ENCODE peak calls at places on chromosomes 7 and 10, in seven cellular contexts. One of them, this sample, is unnamed.
A peak's percentile ranks its signal among the peaks of the same experiment; 100 is the strongest.

GRCh38 chr10:119531067-119531466 is 11.5 kb downstream of the RGS10 start:
- DNase-seq in activated naive CD4-positive, alpha-beta T cell treated with anti-CD3 and anti-CD28 coated beads, Interleukin-2, amount 50 U/mL, for 16 hours: no peak
- DNase-seq in RWPE1: no peak
- DNase-seq in GM13976: no peak
- DNase-seq in M059J: no peak
- DNase-seq in activated T-cell treated with anti-CD3 and anti-CD28 coated beads, Interleukin-2, amount 50 U/mL, for 1 hour: no peak
- DNase-seq in stimulated activated CD4-positive, alpha-beta T cell treated with anti-CD3 and anti-CD28 coated beads, Interleukin-2, amount 100 ng/mL, for 24 hours: no peak
- DNase-seq in this sample: no peak

GRCh38 chr10:1358860-1359598 is 302.8 kb downstream of the WDR37 start:
- DNase-seq in activated naive CD4-positive, alpha-beta T cell treated with anti-CD3 and anti-CD28 coated beads, Interleukin-2, amount 50 U/mL, for 16 hours: no peak
- DNase-seq in RWPE1: no peak
- DNase-seq in GM13976: no peak
- DNase-seq in M059J: peak; percentile 1
- DNase-seq in activated T-cell treated with anti-CD3 and anti-CD28 coated beads, Interleukin-2, amount 50 U/mL, for 1 hour: no peak
- DNase-seq in stimulated activated CD4-positive, alpha-beta T cell treated with anti-CD3 and anti-CD28 coated beads, Interleukin-2, amount 100 ng/mL, for 24 hours: no peak
- DNase-seq in this sample: no peak

GRCh38 chr7:26188291-26188999 is 12.1 kb downstream of the HNRNPA2B1 start:
- DNase-seq in activated naive CD4-positive, alpha-beta T cell treated with anti-CD3 and anti-CD28 coated beads, Interleukin-2, amount 50 U/mL, for 16 hours: no peak
- DNase-seq in RWPE1: no peak
- DNase-seq in GM13976: no peak
- DNase-seq in M059J: no peak
- DNase-seq in activated T-cell treated with anti-CD3 and anti-CD28 coated beads, Interleukin-2, amount 50 U/mL, for 1 hour: no peak
- DNase-seq in stimulated activated CD4-positive, alpha-beta T cell treated with anti-CD3 and anti-CD28 coated beads, Interleukin-2, amount 100 ng/mL, for 24 hours: no peak
- DNase-seq in this sample: no peak

GRCh38 chr7:30866939-30867338 is 44.7 kb upstream of the AQP1 start:
- DNase-seq in activated naive CD4-positive, alpha-beta T cell treated with anti-CD3 and anti-CD28 coated beads, Interleukin-2, amount 50 U/mL, for 16 hours: no peak
- DNase-seq in RWPE1: no peak
- DNase-seq in GM13976: no peak
- DNase-seq in M059J: no peak
- DNase-seq in activated T-cell treated with anti-CD3 and anti-CD28 coated beads, Interleukin-2, amount 50 U/mL, for 1 hour: no peak
- DNase-seq in stimulated activated CD4-positive, alpha-beta T cell treated with anti-CD3 and anti-CD28 coated beads, Interleukin-2, amount 100 ng/mL, for 24 hours: no peak
- DNase-seq in this sample: no peak

GRCh38 chr7:27082171-27082570 is 13.6 kb downstream of the HOXA1 start:
- DNase-seq in activated naive CD4-positive, alpha-beta T cell treated with anti-CD3 and anti-CD28 coated beads, Interleukin-2, amount 50 U/mL, for 16 hours: no peak
- DNase-seq in RWPE1: peak; percentile 79
- DNase-seq in GM13976: no peak
- DNase-seq in M059J: peak; percentile 17
- DNase-seq in activated T-cell treated with anti-CD3 and anti-CD28 coated beads, Interleukin-2, amount 50 U/mL, for 1 hour: no peak
- DNase-seq in stimulated activated CD4-positive, alpha-beta T cell treated with anti-CD3 and anti-CD28 coated beads, Interleukin-2, amount 100 ng/mL, for 24 hours: no peak
- DNase-seq in this sample: no peak

GRCh38 chr10:69506487-69506833 is 55.2 kb downstream of the TSPAN15 start:
- DNase-seq in activated naive CD4-positive, alpha-beta T cell treated with anti-CD3 and anti-CD28 coated beads, Interleukin-2, amount 50 U/mL, for 16 hours: no peak
- DNase-seq in RWPE1: no peak
- DNase-seq in GM13976: peak; percentile 23
- DNase-seq in M059J: no peak
- DNase-seq in activated T-cell treated with anti-CD3 and anti-CD28 coated beads, Interleukin-2, amount 50 U/mL, for 1 hour: no peak
- DNase-seq in stimulated activated CD4-positive, alpha-beta T cell treated with anti-CD3 and anti-CD28 coated beads, Interleukin-2, amount 100 ng/mL, for 24 hours: no peak
- DNase-seq in this sample: no peak

GRCh38 chr7:39433550-39433949 is 132.7 kb upstream of the YAE1 start:
- DNase-seq in activated naive CD4-positive, alpha-beta T cell treated with anti-CD3 and anti-CD28 coated beads, Interleukin-2, amount 50 U/mL, for 16 hours: no peak
- DNase-seq in RWPE1: no peak
- DNase-seq in GM13976: no peak
- DNase-seq in M059J: no peak
- DNase-seq in activated T-cell treated with anti-CD3 and anti-CD28 coated beads, Interleukin-2, amount 50 U/mL, for 1 hour: no peak
- DNase-seq in stimulated activated CD4-positive, alpha-beta T cell treated with anti-CD3 and anti-CD28 coated beads, Interleukin-2, amount 100 ng/mL, for 24 hours: no peak
- DNase-seq in this sample: no peak

GRCh38 chr10:49075743-49076142 is 39.6 kb downstream of the VSTM4 start:
- DNase-seq in activated naive CD4-positive, alpha-beta T cell treated with anti-CD3 and anti-CD28 coated beads, Interleukin-2, amount 50 U/mL, for 16 hours: no peak
- DNase-seq in RWPE1: no peak
- DNase-seq in GM13976: no peak
- DNase-seq in M059J: no peak
- DNase-seq in activated T-cell treated with anti-CD3 and anti-CD28 coated beads, Interleukin-2, amount 50 U/mL, for 1 hour: no peak
- DNase-seq in stimulated activated CD4-positive, alpha-beta T cell treated with anti-CD3 and anti-CD28 coated beads, Interleukin-2, amount 100 ng/mL, for 24 hours: no peak
- DNase-seq in this sample: no peak

GRCh38 chr7:55050286-55050685 is 31.5 kb downstream of the EGFR start:
- DNase-seq in activated naive CD4-positive, alpha-beta T cell treated with anti-CD3 and anti-CD28 coated beads, Interleukin-2, amount 50 U/mL, for 16 hours: no peak
- DNase-seq in RWPE1: no peak
- DNase-seq in GM13976: no peak
- DNase-seq in M059J: no peak
- DNase-seq in activated T-cell treated with anti-CD3 and anti-CD28 coated beads, Interleukin-2, amount 50 U/mL, for 1 hour: no peak
- DNase-seq in stimulated activated CD4-positive, alpha-beta T cell treated with anti-CD3 and anti-CD28 coated beads, Interleukin-2, amount 100 ng/mL, for 24 hours: no peak
- DNase-seq in this sample: no peak

GRCh38 chr7:24024689-24025088 is 259.3 kb upstream of the NPY start:
- DNase-seq in activated naive CD4-positive, alpha-beta T cell treated with anti-CD3 and anti-CD28 coated beads, Interleukin-2, amount 50 U/mL, for 16 hours: no peak
- DNase-seq in RWPE1: no peak
- DNase-seq in GM13976: no peak
- DNase-seq in M059J: peak; percentile 42
- DNase-seq in activated T-cell treated with anti-CD3 and anti-CD28 coated beads, Interleukin-2, amount 50 U/mL, for 1 hour: no peak
- DNase-seq in stimulated activated CD4-positive, alpha-beta T cell treated with anti-CD3 and anti-CD28 coated beads, Interleukin-2, amount 100 ng/mL, for 24 hours: no peak
- DNase-seq in this sample: no peak

GRCh38 chr7:92368741-92369140 is 78.5 kb upstream of the GATAD1 start:
- DNase-seq in activated naive CD4-positive, alpha-beta T cell treated with anti-CD3 and anti-CD28 coated beads, Interleukin-2, amount 50 U/mL, for 16 hours: no peak
- DNase-seq in RWPE1: no peak
- DNase-seq in GM13976: no peak
- DNase-seq in M059J: no peak
- DNase-seq in activated T-cell treated with anti-CD3 and anti-CD28 coated beads, Interleukin-2, amount 50 U/mL, for 1 hour: no peak
- DNase-seq in stimulated activated CD4-positive, alpha-beta T cell treated with anti-CD3 and anti-CD28 coated beads, Interleukin-2, amount 100 ng/mL, for 24 hours: no peak
- DNase-seq in this sample: no peak

GRCh38 chr10:131115801-131116200 is 195.7 kb downstream of the TCERG1L start:
- DNase-seq in activated naive CD4-positive, alpha-beta T cell treated with anti-CD3 and anti-CD28 coated beads, Interleukin-2, amount 50 U/mL, for 16 hours: no peak
- DNase-seq in RWPE1: no peak
- DNase-seq in GM13976: no peak
- DNase-seq in M059J: no peak
- DNase-seq in activated T-cell treated with anti-CD3 and anti-CD28 coated beads, Interleukin-2, amount 50 U/mL, for 1 hour: no peak
- DNase-seq in stimulated activated CD4-positive, alpha-beta T cell treated with anti-CD3 and anti-CD28 coated beads, Interleukin-2, amount 100 ng/mL, for 24 hours: no peak
- DNase-seq in this sample: no peak

GRCh38 chr10:133262696-133263095 is 14.0 kb downstream of the ADAM8 start:
- DNase-seq in activated naive CD4-positive, alpha-beta T cell treated with anti-CD3 and anti-CD28 coated beads, Interleukin-2, amount 50 U/mL, for 16 hours: no peak
- DNase-seq in RWPE1: peak; percentile 64
- DNase-seq in GM13976: no peak
- DNase-seq in M059J: no peak
- DNase-seq in activated T-cell treated with anti-CD3 and anti-CD28 coated beads, Interleukin-2, amount 50 U/mL, for 1 hour: no peak
- DNase-seq in stimulated activated CD4-positive, alpha-beta T cell treated with anti-CD3 and anti-CD28 coated beads, Interleukin-2, amount 100 ng/mL, for 24 hours: no peak
- DNase-seq in this sample: peak; percentile 60

GRCh38 chr7:137987011-137987334 is 14.9 kb downstream of the CREB3L2 start:
- DNase-seq in activated naive CD4-positive, alpha-beta T cell treated with anti-CD3 and anti-CD28 coated beads, Interleukin-2, amount 50 U/mL, for 16 hours: no peak
- DNase-seq in RWPE1: no peak
- DNase-seq in GM13976: no peak
- DNase-seq in M059J: no peak
- DNase-seq in activated T-cell treated with anti-CD3 and anti-CD28 coated beads, Interleukin-2, amount 50 U/mL, for 1 hour: no peak
- DNase-seq in stimulated activated CD4-positive, alpha-beta T cell treated with anti-CD3 and anti-CD28 coated beads, Interleukin-2, amount 100 ng/mL, for 24 hours: no peak
- DNase-seq in this sample: no peak

GRCh38 chr10:133544506-133544905 is 17.3 kb downstream of the CYP2E1 start:
- DNase-seq in activated naive CD4-positive, alpha-beta T cell treated with anti-CD3 and anti-CD28 coated beads, Interleukin-2, amount 50 U/mL, for 16 hours: no peak
- DNase-seq in RWPE1: no peak
- DNase-seq in GM13976: no peak
- DNase-seq in M059J: no peak
- DNase-seq in activated T-cell treated with anti-CD3 and anti-CD28 coated beads, Interleukin-2, amount 50 U/mL, for 1 hour: no peak
- DNase-seq in stimulated activated CD4-positive, alpha-beta T cell treated with anti-CD3 and anti-CD28 coated beads, Interleukin-2, amount 100 ng/mL, for 24 hours: no peak
- DNase-seq in this sample: no peak

GRCh38 chr10:31669367-31669766 is 259.3 kb downstream of the ARHGAP12 start:
- DNase-seq in activated naive CD4-positive, alpha-beta T cell treated with anti-CD3 and anti-CD28 coated beads, Interleukin-2, amount 50 U/mL, for 16 hours: no peak
- DNase-seq in RWPE1: no peak
- DNase-seq in GM13976: no peak
- DNase-seq in M059J: peak; percentile 70
- DNase-seq in activated T-cell treated with anti-CD3 and anti-CD28 coated beads, Interleukin-2, amount 50 U/mL, for 1 hour: no peak
- DNase-seq in stimulated activated CD4-positive, alpha-beta T cell treated with anti-CD3 and anti-CD28 coated beads, Interleukin-2, amount 100 ng/mL, for 24 hours: no peak
- DNase-seq in this sample: no peak

GRCh38 chr7:1602386-1602785 is 32.6 kb upstream of the PSMG3 start:
- DNase-seq in activated naive CD4-positive, alpha-beta T cell treated with anti-CD3 and anti-CD28 coated beads, Interleukin-2, amount 50 U/mL, for 16 hours: no peak
- DNase-seq in RWPE1: no peak
- DNase-seq in GM13976: no peak
- DNase-seq in M059J: no peak
- DNase-seq in activated T-cell treated with anti-CD3 and anti-CD28 coated beads, Interleukin-2, amount 50 U/mL, for 1 hour: no peak
- DNase-seq in stimulated activated CD4-positive, alpha-beta T cell treated with anti-CD3 and anti-CD28 coated beads, Interleukin-2, amount 100 ng/mL, for 24 hours: no peak
- DNase-seq in this sample: no peak

This sample was measured in NCI-H1417.